ENCODE peak calls at places on chromosomes 13 and 19, in nine cellular contexts. H is T-helper 17 cell; C is stimulated activated CD4-positive, alpha-beta T cell treated with anti-CD3 and anti-CD28 coated beads, Interleukin-1b, Interleukin-23, amount 100 ng/mL, for 1 hour; J is omental fat pad; B is activated T-helper 1 cell treated with anti-CD3 and anti-CD28 coated beads, Interleukin-12 subunit alpha, Interleukin-12 subunit beta, Interleukin-2, Interleukin-4 antibody, amounts not matched to agents 30 ng/mL and 10 ng/mL and 1 ng/mL, durations not matched to agents 14 hours and 24 hours and 36 hours; Q is stimulated activated CD8-positive, alpha-beta memory T cell treated with anti-CD3 and anti-CD28 coated beads, Interleukin-4, amount 100 ng/mL, for 1 hour; Z is fibroblast of the aortic adventitia; Y is T-helper 9 cell; R is activated CD4-positive, CD25-positive, alpha-beta regulatory T cell treated with anti-CD3 and anti-CD28 coated beads, Interleukin-2, amount 50 U/mL, for 72 hours. D is an unnamed sample.

GRCh38 chr13:21670883-21671792 is at the start of gene FGF9:
- DNase-seq in R (peak), Z (peak), B (peak), C (peak), H (peak), Q (peak), J (no peak), Y (peak), D (peak)

GRCh38 chr13:47672982-47673670 is 327.9 kb downstream of the SUCLA2 start:
- DNase-seq in Q (no peak), R (no peak), Y (no peak), Z (peak), J (no peak), H (no peak), B (no peak), C (no peak), D (no peak)

GRCh38 chr19:15913830-15914229 is 16.0 kb upstream of the CYP4F2 start:
- DNase-seq in J (no peak), B (no peak), H (no peak), C (no peak), Q (no peak), Y (no peak), R (no peak), Z (no peak), D (no peak)

GRCh38 chr13:47594833-47595232 is 406.2 kb downstream of the SUCLA2 start:
- DNase-seq in B (no peak), C (no peak), Z (no peak), R (no peak), Y (no peak), Q (no peak), J (no peak), H (no peak), D (no peak)

GRCh38 chr13:90800082-90800746 is 547.3 kb upstream of the MIR17HG start:
- DNase-seq in R (no peak), C (no peak), Y (no peak), J (no peak), Q (no peak), H (no peak), Z (no peak), B (no peak), D (peak)

GRCh38 chr13:74839656-74840055 is 642.3 kb downstream of the TBC1D4 start:
- DNase-seq in B (no peak), Q (no peak), C (no peak), Y (no peak), J (no peak), H (no peak), Z (peak), R (no peak), D (no peak)

GRCh38 chr19:11096210-11096841 is 7.1 kb downstream of the LDLR start:
- DNase-seq in C (no peak), B (peak), Q (no peak), H (no peak), J (no peak), Y (no peak), R (peak), Z (peak), D (no peak)

GRCh38 chr13:109874921-109875454 is 88.6 kb upstream of the IRS2 start:
- DNase-seq in C (no peak), R (no peak), B (no peak), H (no peak), Q (no peak), J (no peak), Y (no peak), Z (peak), D (no peak)

GRCh38 chr19:952680-953500 is 27.1 kb downstream of the ARID3A start:
- DNase-seq in B (no peak), C (no peak), R (no peak), Z (no peak), Q (no peak), H (no peak), J (no peak), Y (no peak), D (no peak)

GRCh38 chr13:110627761-110628476 is 12.6 kb downstream of the NAXD start:
- DNase-seq in H (no peak), B (no peak), J (no peak), Q (no peak), Z (no peak), C (no peak), R (no peak), Y (no peak), D (no peak)

GRCh38 chr13:58884353-58884752 is 1252.8 kb downstream of the PCDH17 start:
- DNase-seq in C (no peak), H (no peak), R (no peak), Y (no peak), J (no peak), Q (no peak), Z (no peak), B (no peak), D (no peak)

GRCh38 chr13:77492982-77493381 is 42.5 kb upstream of the SCEL start:
- DNase-seq in H (no peak), Z (peak), Q (no peak), B (no peak), J (no peak), Y (no peak), C (no peak), R (no peak), D (peak)

GRCh38 chr13:21676611-21677021 is 5.7 kb downstream of the FGF9 start:
- DNase-seq in C (no peak), Z (no peak), H (no peak), Q (no peak), B (no peak), Y (no peak), R (no peak), J (no peak), D (no peak)

GRCh38 chr19:17385878-17386611 is 8.0 kb downstream of the CCDC194 start:
- DNase-seq in C (peak), R (peak), Z (peak), Y (peak), J (peak), Q (no peak), H (peak), B (peak), D (no peak)

GRCh38 chr19:498591-498950 is 2.3 kb downstream of the MADCAM1 start:
- DNase-seq in H (no peak), Q (no peak), R (no peak), Z (no peak), J (no peak), C (no peak), B (no peak), Y (no peak), D (no peak)

GRCh38 chr13:49597043-49597669 is 11.8 kb upstream of the RCBTB1 start:
- DNase-seq in Z (no peak), H (no peak), R (no peak), Y (no peak), Q (no peak), J (no peak), B (no peak), C (no peak), D (no peak)

GRCh38 chr19:38692458-38693379 is 45.3 kb downstream of the ACTN4 start:
- DNase-seq in B (no peak), Q (no peak), Y (no peak), J (no peak), C (no peak), R (no peak), Z (no peak), H (no peak), D (no peak)

GRCh38 chr19:21328402-21328801 is 808 bp downstream of the ZNF708 start:
- DNase-seq in B (no peak), Q (no peak), C (no peak), Z (peak), R (no peak), Y (no peak), H (no peak), J (no peak), D (no peak)

GRCh38 chr13:97564929-97565328 is 131.0 kb downstream of the RAP2A start:
- DNase-seq in J (no peak), R (no peak), Y (no peak), B (no peak), H (no peak), C (no peak), Q (no peak), Z (no peak), D (no peak)